ENCODE peak calls at places on chromosomes 7 and 10, in four cellular contexts. One of them, this sample, is unnamed.

GRCh38 chr10:45552476-45552875 is 120.1 kb downstream of the ZFAND4 start:
- DNase-seq in K562: no peak
- DNase-seq in HepG2: no peak
- DNase-seq in GM12878: no peak
- DNase-seq in this sample: no peak

GRCh38 chr7:70306173-70306572 is 707.9 kb downstream of the AUTS2 start:
- DNase-seq in GM12878: no peak
- DNase-seq in K562: no peak
- DNase-seq in HepG2: no peak
- DNase-seq in this sample: no peak

GRCh38 chr10:34964166-34964800 is 125.9 kb downstream of the CUL2 start:
- DNase-seq in K562: no peak
- DNase-seq in GM12878: no peak
- DNase-seq in HepG2: no peak
- DNase-seq in this sample: no peak

GRCh38 chr7:141281311-141281710 is 207.4 kb downstream of the TMEM178B start:
- DNase-seq in K562: no peak
- DNase-seq in HepG2: no peak
- DNase-seq in GM12878: no peak
- DNase-seq in this sample: no peak

GRCh38 chr10:6669269-6669859 is 89.3 kb upstream of the PRKCQ start:
- DNase-seq in K562: peak; percentile 26
- DNase-seq in GM12878: no peak
- DNase-seq in HepG2: peak; percentile 14
- DNase-seq in this sample: no peak

GRCh38 chr10:123573236-123574147 is 92.7 kb upstream of the GPR26 start:
- DNase-seq in HepG2: peak; percentile 36
- DNase-seq in GM12878: no peak
- DNase-seq in K562: peak; percentile 63
- DNase-seq in this sample: peak; percentile 92

GRCh38 chr10:46296629-46297275 is 10.0 kb downstream of the ANTXRL start:
- DNase-seq in K562: no peak
- DNase-seq in HepG2: no peak
- DNase-seq in GM12878: no peak
- DNase-seq in this sample: peak; percentile 41

GRCh38 chr10:69211104-69211503 is 9.0 kb upstream of the HKDC1 start:
- DNase-seq in K562: no peak
- DNase-seq in HepG2: no peak
- DNase-seq in GM12878: no peak
- DNase-seq in this sample: no peak

GRCh38 chr7:95478139-95479037 is 7.4 kb upstream of the ASB4 start:
- DNase-seq in GM12878: no peak
- DNase-seq in K562: peak; percentile 19
- DNase-seq in HepG2: peak; percentile 77
- DNase-seq in this sample: no peak

GRCh38 chr10:72297281-72297967 is 23.7 kb downstream of the DDIT4 start:
- DNase-seq in K562: peak; percentile 64
- DNase-seq in GM12878: peak; percentile 97
- DNase-seq in HepG2: no peak
- DNase-seq in this sample: no peak

GRCh38 chr7:43944286-43944685 is 18.1 kb downstream of the UBE2D4 start:
- DNase-seq in GM12878: peak; percentile 4
- DNase-seq in K562: no peak
- DNase-seq in HepG2: no peak
- DNase-seq in this sample: no peak

GRCh38 chr10:124890225-124890624 is 51.7 kb upstream of the ZRANB1 start:
- DNase-seq in GM12878: no peak
- DNase-seq in K562: no peak
- DNase-seq in HepG2: no peak
- DNase-seq in this sample: no peak

GRCh38 chr10:78222096-78222790 is 188.6 kb downstream of the RPS24 start:
- DNase-seq in HepG2: no peak
- DNase-seq in K562: no peak
- DNase-seq in GM12878: no peak
- DNase-seq in this sample: no peak

GRCh38 chr7:1864126-1864940 is 194.3 kb downstream of the ELFN1 start:
- DNase-seq in K562: no peak
- DNase-seq in HepG2: no peak
- DNase-seq in GM12878: no peak
- DNase-seq in this sample: no peak

GRCh38 chr7:124856299-124856888 is 73.2 kb downstream of the POT1 start:
- DNase-seq in GM12878: no peak
- DNase-seq in K562: peak; percentile 39
- DNase-seq in HepG2: peak; percentile 37
- DNase-seq in this sample: no peak

GRCh38 chr10:44922021-44922420 is 10.9 kb downstream of the TMEM72 start:
- DNase-seq in GM12878: no peak
- DNase-seq in K562: no peak
- DNase-seq in HepG2: no peak
- DNase-seq in this sample: no peak

GRCh38 chr10:4457597-4457996 is 368.4 kb upstream of the AKR1E2 start:
- DNase-seq in GM12878: no peak
- DNase-seq in HepG2: no peak
- DNase-seq in K562: no peak
- DNase-seq in this sample: no peak

GRCh38 chr10:109411897-109412296 is 511.4 kb downstream of the XPNPEP1 start:
- DNase-seq in K562: no peak
- DNase-seq in GM12878: no peak
- DNase-seq in HepG2: peak; percentile 5
- DNase-seq in this sample: no peak
- TF ChIP-seq USF2 in K562: no peak
- TF ChIP-seq USF2 in GM12878: no peak
- TF ChIP-seq USF2 in HepG2: no peak
- TF ChIP-seq USF2 in this sample: no peak

GRCh38 chr10:26994743-26995142 is 105.6 kb downstream of the ANKRD26 start:
- DNase-seq in K562: no peak
- DNase-seq in HepG2: no peak
- DNase-seq in GM12878: no peak
- DNase-seq in this sample: no peak

DNA sequence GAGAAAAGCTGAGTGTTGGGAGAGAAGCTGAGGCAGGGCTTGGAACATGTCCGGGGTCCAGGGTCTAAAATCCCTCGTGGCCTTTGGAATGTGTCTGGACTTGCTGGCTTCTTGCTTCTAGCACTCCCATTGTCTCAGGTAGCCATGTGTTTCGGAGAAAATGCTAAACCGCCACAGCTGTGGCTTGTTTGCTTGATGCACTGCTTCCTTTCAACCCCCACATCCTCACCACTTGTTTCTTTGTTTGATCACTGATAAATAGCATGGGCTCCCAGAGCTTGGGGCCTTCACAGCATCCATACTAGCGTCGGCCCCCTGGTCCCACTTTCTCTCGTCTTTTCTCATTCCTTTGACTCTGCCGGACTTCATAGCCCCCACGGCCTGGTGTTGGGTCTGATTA is 102.7 kb downstream of the ANKRD26 start:
- DNase-seq in HepG2: no peak
- DNase-seq in GM12878: no peak
- DNase-seq in K562: no peak
- DNase-seq in this sample: no peak
- TF ChIP-seq BRCA1 in HepG2: no peak
- TF ChIP-seq BRCA1 in GM12878: no peak
- TF ChIP-seq BRCA1 in K562: no peak
- TF ChIP-seq BRCA1 in this sample: no peak

DNA sequence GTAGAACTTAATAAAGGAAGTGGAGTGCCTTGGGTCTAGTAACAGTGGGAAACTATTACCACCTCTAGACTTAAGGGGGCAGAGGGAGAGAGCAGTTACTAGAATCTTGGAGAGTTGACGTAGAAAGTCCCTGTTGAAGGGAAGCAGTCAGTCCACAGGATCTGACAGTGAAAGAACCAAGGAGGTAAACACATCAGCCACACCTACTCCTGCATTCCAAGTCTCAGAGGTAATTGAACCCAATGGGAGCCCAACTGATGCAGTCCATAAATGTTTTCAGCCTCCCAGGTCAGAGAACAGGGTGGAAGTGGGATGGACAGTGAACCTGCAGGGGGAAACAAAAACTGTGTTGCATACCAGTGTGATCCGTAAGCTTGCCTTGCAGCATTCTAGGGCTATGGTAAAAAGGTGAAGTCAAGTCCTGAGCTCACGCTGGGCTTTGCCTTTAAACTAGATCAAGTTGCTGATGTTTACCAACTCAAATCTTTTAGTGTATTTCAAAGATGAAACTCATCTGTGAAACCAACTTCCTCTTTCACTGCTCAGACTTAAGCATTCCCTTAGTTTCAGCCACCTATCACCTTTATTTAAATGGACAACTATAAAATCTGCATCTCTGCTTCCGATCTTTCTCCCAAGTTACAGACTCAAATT is 57.2 kb downstream of the SLC16A12 start:
- DNase-seq in K562: no peak
- DNase-seq in GM12878: no peak
- DNase-seq in HepG2: no peak
- DNase-seq in this sample: peak; percentile 49
- TF ChIP-seq ATF2 in K562: no peak
- TF ChIP-seq ATF2 in GM12878: no peak
- TF ChIP-seq ATF2 in HepG2: no peak
- TF ChIP-seq ATF2 in this sample: no peak

DNA sequence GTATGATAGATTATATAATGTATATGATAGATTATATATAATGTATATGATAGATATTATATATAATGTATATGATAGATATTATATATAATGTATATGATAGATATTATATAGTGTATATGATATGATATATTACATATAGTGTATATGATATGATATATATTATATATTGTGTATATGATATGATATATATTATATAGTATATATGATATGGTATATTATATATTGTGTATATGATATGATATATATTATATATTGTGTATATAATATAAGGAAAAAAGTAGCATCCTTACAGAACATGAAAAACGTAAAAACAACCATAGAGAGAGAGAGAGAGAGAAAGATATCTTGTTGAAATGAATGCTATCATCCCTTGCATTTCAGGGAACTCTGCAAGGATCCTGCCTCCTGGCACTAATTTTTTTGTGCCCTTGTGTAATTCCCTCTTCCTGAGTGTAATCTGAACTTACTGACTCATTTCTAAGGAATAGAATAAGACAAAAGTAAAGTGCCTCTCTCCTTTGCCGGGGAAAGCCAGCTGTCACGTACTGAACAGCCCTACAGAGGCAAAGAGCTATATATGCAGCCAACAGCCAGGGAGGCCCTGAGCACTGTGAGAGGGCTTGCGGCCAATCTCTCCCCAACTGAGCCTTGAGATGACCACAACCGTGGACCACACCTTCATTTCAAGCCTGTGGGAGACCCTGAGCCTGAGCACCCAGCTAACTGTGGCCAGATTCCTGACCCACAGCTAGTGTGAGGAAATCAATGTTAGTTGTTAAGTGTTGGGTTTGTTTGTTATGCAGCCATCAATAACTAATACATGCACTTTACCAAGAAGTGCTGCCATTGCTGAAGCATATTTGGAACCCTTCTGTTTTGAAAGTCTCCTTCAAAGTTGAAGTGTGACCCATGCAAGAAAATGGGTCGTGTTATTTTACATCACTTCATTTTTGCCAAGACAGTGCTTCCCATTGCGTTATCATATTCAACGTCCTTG is 61.1 kb upstream of the EZH2 start:
- DNase-seq in HepG2: no peak
- DNase-seq in GM12878: no peak
- DNase-seq in K562: no peak
- DNase-seq in this sample: no peak
- TF ChIP-seq USF2 in HepG2: no peak
- TF ChIP-seq USF2 in GM12878: no peak
- TF ChIP-seq USF2 in K562: no peak
- TF ChIP-seq USF2 in this sample: no peak

GRCh38 chr10:90930070-90930837 is 9.4 kb upstream of the ANKRD1 start:
- DNase-seq in HepG2: peak; percentile 86
- DNase-seq in GM12878: no peak
- DNase-seq in K562: no peak
- DNase-seq in this sample: no peak
- TF ChIP-seq BRCA1 in HepG2: no peak
- TF ChIP-seq BRCA1 in GM12878: no peak
- TF ChIP-seq BRCA1 in K562: no peak
- TF ChIP-seq BRCA1 in this sample: no peak